ENCODE peak calls at places on chromosomes 16 and 17, in nine cellular contexts. Y is IMR-90, X is GM12878, O is neural progenitor cell, K is PC-3, U is GM23338, N is hepatocyte, T is PC-9, D is SK-N-SH. M is an unnamed sample.
A peak's percentile ranks its signal among the peaks of the same experiment; 100 is the strongest.

GRCh38 chr17:40490289-40490853 is 11.1 kb downstream of the TNS4 start:
- DNase-seq in Y (peak; percentile 81), X (no peak), O (peak; percentile 48), K (peak; percentile 2), U (peak; percentile 70), N (peak; percentile 70), T (peak; percentile 57), D (peak; percentile 89), M (peak; percentile 44)

GRCh38 chr16:80369559-80369958 is 171.2 kb upstream of the DYNLRB2 start:
- DNase-seq in Y (peak; percentile 60), X (no peak), O (peak; percentile 84), K (peak; percentile 25), U (peak; percentile 70), N (peak; percentile 74), T (peak; percentile 3), D (peak; percentile 58), M (peak; percentile 41)

GRCh38 chr16:57401943-57402640 is 2.5 kb upstream of the CCL17 start:
- DNase-seq in Y (no peak), X (no peak), O (no peak), K (no peak), U (peak; percentile 38), N (no peak), T (no peak), D (peak; percentile 1), M (no peak)

GRCh38 chr17:31721291-31722025 is 137.6 kb downstream of the COPRS start:
- DNase-seq in Y (peak; percentile 26), X (no peak), O (no peak), K (no peak), U (no peak), N (no peak), T (no peak), D (no peak), M (no peak)

GRCh38 chr16:79168321-79168720 is 432.2 kb downstream of the MAF start:
- DNase-seq in Y (no peak), X (no peak), O (no peak), K (no peak), U (no peak), N (no peak), T (no peak), D (no peak), M (no peak)

GRCh38 chr17:71484546-71484945 is 636.3 kb upstream of the SOX9 start:
- DNase-seq in Y (no peak), X (no peak), O (no peak), K (no peak), U (no peak), N (no peak), T (no peak), D (no peak), M (no peak)

GRCh38 chr17:52244689-52245088 is 86.2 kb upstream of the CA10 start:
- DNase-seq in Y (no peak), X (no peak), O (no peak), K (no peak), U (no peak), N (no peak), T (no peak), D (no peak), M (no peak)

GRCh38 chr17:38981640-38982039 is 14.4 kb upstream of the FBXO47 start:
- DNase-seq in Y (peak; percentile 17), X (no peak), O (no peak), K (no peak), U (no peak), N (no peak), T (no peak), D (no peak), M (no peak)

GRCh38 chr17:13031718-13032350 is 14.0 kb upstream of the ELAC2 start:
- DNase-seq in Y (peak; percentile 47), X (no peak), O (peak; percentile 66), K (peak; percentile 70), U (peak; percentile 79), N (peak; percentile 60), T (peak; percentile 34), D (peak; percentile 48), M (no peak)

GRCh38 chr16:1493746-1494094 is 560 bp downstream of the TELO2 start:
- DNase-seq in Y (no peak), X (no peak), O (peak; percentile 60), K (no peak), U (peak; percentile 43), N (peak; percentile 35), T (no peak), D (no peak), M (no peak)

GRCh38 chr17:32536736-32537646 is 50.2 kb downstream of the CDK5R1 start:
- DNase-seq in Y (peak; percentile 44), X (no peak), O (no peak), K (no peak), U (no peak), N (no peak), T (no peak), D (no peak), M (peak; percentile 54)

GRCh38 chr17:48351916-48352332 is 78.1 kb downstream of the SKAP1 start:
- DNase-seq in Y (peak; percentile 67), X (no peak), O (peak; percentile 34), K (peak; percentile 75), U (peak; percentile 53), N (peak; percentile 36), T (no peak), D (peak; percentile 32), M (peak; percentile 36)

GRCh38 chr16:30931068-30931655 is 7.8 kb downstream of the FBXL19 start:
- DNase-seq in Y (no peak), X (no peak), O (no peak), K (no peak), U (no peak), N (no peak), T (no peak), D (no peak), M (no peak)
- H4K20me1 ChIP-seq in Y (peaks cover 8% of the 10 kb centered on the region), X (no peaks in the 10 kb centered on the region), O (peaks cover 35% of the 10 kb centered on the region), K (no peaks in the 10 kb centered on the region), U (peaks cover 6% of the 10 kb centered on the region), N (no peaks in the 10 kb centered on the region), T (peaks cover 27% of the 10 kb centered on the region), D (no peaks in the 10 kb centered on the region), M (peaks cover 50% of the 10 kb centered on the region)

DNA sequence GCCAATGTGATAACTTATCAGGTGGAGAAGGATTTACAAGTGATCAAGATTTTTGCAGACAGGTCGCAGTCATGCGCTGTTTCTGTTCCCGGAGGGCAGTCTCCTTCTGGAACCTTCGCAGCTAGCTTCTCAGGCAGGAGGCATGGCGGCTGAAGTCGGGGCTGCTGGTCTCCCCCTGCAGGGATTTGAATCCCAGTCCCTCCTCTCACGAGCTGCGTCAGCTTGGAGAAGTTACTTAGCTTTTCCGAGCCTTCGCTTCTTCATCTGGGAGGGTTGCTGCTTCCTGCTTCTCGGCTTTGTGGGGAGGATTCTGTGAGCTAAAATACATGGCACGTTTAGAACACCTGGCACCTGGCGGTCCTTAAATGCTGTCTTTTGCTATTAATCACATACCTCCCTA is 287.8 kb upstream of the FOXF1 start:
- DNase-seq in Y (peak; percentile 84), X (no peak), O (peak; percentile 27), K (no peak), U (peak; percentile 39), N (peak; percentile 58), T (no peak), D (no peak), M (peak; percentile 55)
- H3K27ac ChIP-seq in Y (peak overlapping the region; percentile 98), X (no peak overlapping the region), O (no peak overlapping the region), K (no peak overlapping the region), U (no peak overlapping the region), N (peak overlapping the region; percentile 89), T (no peak overlapping the region), D (no peak overlapping the region), M (no peak overlapping the region)

GRCh38 chr17:75344664-75345063 is 55.4 kb upstream of the SLC25A19 start:
- DNase-seq in Y (peak; percentile 36), X (no peak), O (peak; percentile 15), K (no peak), U (peak; percentile 33), N (no peak), T (no peak), D (no peak), M (no peak)
- H4K20me1 ChIP-seq in Y (peaks cover 78% of the 10 kb centered on the region), X (peaks cover 7% of the 10 kb centered on the region), O (peaks cover 94% of the 10 kb centered on the region), K (peaks cover 8% of the 10 kb centered on the region), U (peaks cover 1% of the 10 kb centered on the region), N (peaks cover 61% of the 10 kb centered on the region), T (peaks cover 42% of the 10 kb centered on the region), D (peaks cover 89% of the 10 kb centered on the region), M (peaks cover 94% of the 10 kb centered on the region)

GRCh38 chr17:74276051-74276476 is 2.0 kb downstream of the DNAI2 start:
- DNase-seq in Y (no peak), X (no peak), O (no peak), K (no peak), U (no peak), N (no peak), T (no peak), D (no peak), M (peak; percentile 67)
- H3K27ac ChIP-seq in Y (no peak overlapping the region), X (peak overlapping the region; percentile 8), O (no peak overlapping the region), K (no peak overlapping the region), U (no peak overlapping the region), N (no peak overlapping the region), T (no peak overlapping the region), D (no peak overlapping the region), M (no peak overlapping the region)

DNA sequence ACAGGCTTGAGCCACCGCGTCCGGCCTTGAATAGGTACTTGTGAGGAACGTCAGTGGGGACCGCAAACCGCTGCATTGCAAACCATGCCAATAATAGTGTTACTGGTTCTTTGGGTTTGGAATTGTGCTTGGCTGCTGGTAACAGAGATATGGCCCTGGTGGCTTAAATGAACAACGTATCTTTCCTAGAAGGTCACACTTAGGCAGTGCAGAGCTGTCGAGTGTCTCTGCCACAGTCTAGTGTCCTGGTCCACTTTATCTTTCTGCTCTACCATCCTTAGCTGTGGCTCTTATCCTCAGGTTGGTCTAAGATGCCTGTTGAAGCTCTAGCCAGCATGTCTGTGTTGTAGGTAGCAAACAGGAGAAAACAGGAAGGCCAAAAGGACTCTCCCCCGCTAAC is 262.1 kb downstream of the SNX29 start:
- DNase-seq in Y (no peak), X (no peak), O (no peak), K (no peak), U (no peak), N (no peak), T (no peak), D (no peak), M (no peak)
- H4K20me1 ChIP-seq in Y (no peaks in the 10 kb centered on the region), X (no peaks in the 10 kb centered on the region), O (no peaks in the 10 kb centered on the region), K (no peaks in the 10 kb centered on the region), U (no peaks in the 10 kb centered on the region), N (no peaks in the 10 kb centered on the region), T (no peaks in the 10 kb centered on the region), D (no peaks in the 10 kb centered on the region), M (no peaks in the 10 kb centered on the region)